ENCODE peak calls at places on chromosomes 5 and 9, in six cellular contexts. R, K, M, T, I and E are unnamed samples.

GRCh38 chr5:147534172-147534951 is 24.5 kb upstream of the DPYSL3 start:
- DNase-seq in T (no peak), K (no peak), R (no peak), I (no peak), M (no peak), E (no peak)

GRCh38 chr5:638501-639252 is 26.5 kb downstream of the CEP72 start:
- DNase-seq in T (no peak), M (no peak), R (no peak), I (no peak), K (peak), E (no peak)

GRCh38 chr9:135468866-135469521 is 10.6 kb upstream of the PPP1R26 start:
- DNase-seq in I (no peak), R (no peak), T (no peak), M (no peak), K (no peak), E (no peak)

GRCh38 chr5:51968756-51969155 is 585.5 kb downstream of the ISL1 start:
- DNase-seq in T (no peak), M (no peak), I (no peak), K (no peak), R (no peak), E (no peak)

GRCh38 chr9:18061332-18061731 is 412.6 kb upstream of the ADAMTSL1 start:
- DNase-seq in K (no peak), M (no peak), R (no peak), T (no peak), I (no peak), E (no peak)

GRCh38 chr5:55823151-55823796 is 27.9 kb upstream of the IL31RA start:
- DNase-seq in R (no peak), T (no peak), M (no peak), K (no peak), I (no peak), E (no peak)

GRCh38 chr5:172732201-172732865 is 38.7 kb downstream of the DUSP1 start:
- DNase-seq in I (no peak), R (no peak), K (no peak), M (no peak), T (no peak), E (peak)

GRCh38 chr9:131942076-131942720 is 137.5 kb downstream of the MED27 start:
- DNase-seq in K (no peak), T (no peak), M (no peak), R (no peak), I (no peak), E (no peak)

GRCh38 chr5:107388111-107388861 is 282.5 kb downstream of the EFNA5 start:
- DNase-seq in R (no peak), M (no peak), T (no peak), K (no peak), I (no peak), E (no peak)

GRCh38 chr9:129567842-129568559 is 52.9 kb downstream of the C9orf50 start:
- DNase-seq in M (no peak), I (no peak), T (peak), K (peak), R (peak), E (no peak)

GRCh38 chr5:59186623-59187022 is 603.7 kb downstream of the RAB3C start:
- DNase-seq in I (no peak), M (no peak), R (no peak), K (no peak), T (no peak), E (no peak)

GRCh38 chr5:149641000-149641576 is 59.8 kb downstream of the ARHGEF37 start:
- DNase-seq in M (no peak), I (no peak), K (peak), R (no peak), T (peak), E (no peak)

GRCh38 chr9:94827584-94828304 is 101.2 kb downstream of the AOPEP start:
- DNase-seq in T (peak), I (peak), K (no peak), R (no peak), M (no peak), E (no peak)

GRCh38 chr5:161380550-161380949 is 166.0 kb downstream of the GABRB2 start:
- DNase-seq in R (no peak), K (no peak), M (no peak), I (no peak), T (no peak), E (no peak)

GRCh38 chr5:24714757-24715156 is 70.0 kb upstream of the CDH10 start:
- DNase-seq in M (no peak), R (no peak), I (no peak), T (no peak), K (no peak), E (no peak)

GRCh38 chr5:131264453-131265200 is 774 bp downstream of the CDC42SE2 start:
- DNase-seq in I (no peak), K (peak), R (no peak), M (no peak), T (no peak), E (no peak)

GRCh38 chr9:15189491-15189890 is 117.5 kb downstream of the TTC39B start:
- DNase-seq in R (no peak), M (no peak), K (no peak), I (no peak), T (no peak), E (no peak)

GRCh38 chr9:108083160-108083559 is 593.6 kb upstream of the KLF4 start:
- DNase-seq in I (peak), R (no peak), T (no peak), M (no peak), K (no peak), E (no peak)

GRCh38 chr9:19049872-19050636 is 827 bp downstream of the RRAGA start:
- DNase-seq in R (no peak), K (peak), T (no peak), M (no peak), I (no peak), E (no peak)

GRCh38 chr5:123670981-123671557 is 159.1 kb downstream of the CSNK1G3 start:
- DNase-seq in K (peak), I (no peak), R (peak), T (peak), M (peak), E (no peak)

GRCh38 chr5:142823176-142823575 is 53.0 kb downstream of the ARHGAP26 start:
- DNase-seq in K (no peak), I (no peak), M (no peak), T (no peak), R (no peak), E (peak)

DNA sequence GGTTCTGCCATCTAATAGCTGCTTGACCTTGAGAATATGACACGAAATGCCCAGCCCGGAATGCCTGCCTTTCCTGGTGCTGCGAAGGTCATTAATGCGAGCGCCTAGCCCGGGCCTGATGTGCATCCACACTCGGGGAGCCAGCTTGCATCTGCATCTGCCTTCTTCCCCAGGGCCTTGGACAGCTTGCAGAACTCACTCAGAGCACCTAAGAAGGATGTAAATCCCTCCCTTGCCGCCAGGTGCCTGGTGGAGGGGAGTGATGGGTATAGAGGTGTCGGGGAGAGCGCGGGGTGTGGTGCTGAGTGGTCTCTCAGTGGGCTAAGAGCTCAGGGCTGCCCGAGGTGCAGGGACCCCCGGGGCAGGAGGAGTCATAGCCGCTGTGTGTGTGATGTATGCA is 127.2 kb downstream of the MRPL36 start:
- DNase-seq in K (no peak), I (no peak), R (no peak), M (no peak), T (no peak), E (peak)
- TF ChIP-seq CTCF in K (no peak), I (no peak), R (no peak), M (no peak), T (no peak), E (no peak)

DNA sequence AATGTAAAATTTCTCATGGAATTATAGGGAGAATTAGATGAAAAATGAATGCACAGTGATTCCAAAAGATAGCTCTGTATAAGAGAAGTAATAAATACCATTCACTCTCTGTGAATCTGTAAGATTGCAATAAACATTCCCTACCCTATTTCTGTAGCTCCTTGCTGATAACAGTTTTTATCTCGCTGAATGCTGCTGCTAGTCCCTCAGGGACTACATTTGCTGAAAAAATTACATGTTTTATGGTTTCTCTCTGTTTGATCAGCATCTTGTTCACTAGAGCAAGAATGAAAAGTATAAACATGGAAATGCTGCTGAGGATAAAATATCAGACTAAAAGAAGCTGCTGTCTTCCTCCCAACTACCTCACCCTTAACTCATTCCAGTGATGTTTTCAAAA is 44.3 kb upstream of the TYRP1 start:
- DNase-seq in I (no peak), T (no peak), K (no peak), R (no peak), M (no peak), E (no peak)
- H3K4me3 ChIP-seq in I (no peak), T (no peak), K (no peak), R (no peak), M (no peak), E (no peak)

GRCh38 chr5:151230048-151230680 is 6.3 kb upstream of the CCDC69 start:
- DNase-seq in R (no peak), K (no peak), M (no peak), I (no peak), T (no peak), E (no peak)

GRCh38 chr5:151225475-151225874 is 1.6 kb upstream of the CCDC69 start:
- DNase-seq in K (no peak), I (no peak), T (no peak), R (no peak), M (no peak), E (no peak)

GRCh38 chr5:151231359-151231758 is 7.5 kb upstream of the CCDC69 start:
- DNase-seq in I (no peak), K (no peak), R (no peak), M (no peak), T (no peak), E (no peak)

GRCh38 chr5:151227918-151228447 is 4.1 kb upstream of the CCDC69 start:
- DNase-seq in I (no peak), T (no peak), M (no peak), R (no peak), K (no peak), E (no peak)

DNA sequence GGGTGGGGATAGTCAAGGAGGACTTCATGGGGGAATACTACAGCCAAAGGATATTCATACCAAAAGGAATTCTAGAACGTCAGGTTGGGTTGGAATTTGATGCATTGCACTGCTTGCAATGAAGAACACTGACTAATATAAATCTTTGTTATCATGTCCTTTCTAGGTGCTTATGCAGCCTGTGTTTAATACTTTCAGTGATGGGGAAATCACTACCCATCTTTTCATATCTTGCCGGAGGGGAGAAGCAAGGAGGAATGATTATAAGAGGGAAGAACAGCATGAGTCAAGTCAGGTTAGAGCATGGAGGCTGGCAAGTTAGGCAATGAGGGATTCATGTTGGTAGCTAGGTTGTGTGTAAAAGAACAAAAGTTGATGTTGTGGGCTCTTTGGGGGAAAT is 5.1 kb upstream of the CCDC69 start:
- DNase-seq in T (no peak), I (no peak), K (no peak), R (no peak), M (no peak), E (no peak)
- TF ChIP-seq POLR2A in T (no peak), I (no peak), K (no peak), R (no peak), M (no peak), E (no peak)

DNA sequence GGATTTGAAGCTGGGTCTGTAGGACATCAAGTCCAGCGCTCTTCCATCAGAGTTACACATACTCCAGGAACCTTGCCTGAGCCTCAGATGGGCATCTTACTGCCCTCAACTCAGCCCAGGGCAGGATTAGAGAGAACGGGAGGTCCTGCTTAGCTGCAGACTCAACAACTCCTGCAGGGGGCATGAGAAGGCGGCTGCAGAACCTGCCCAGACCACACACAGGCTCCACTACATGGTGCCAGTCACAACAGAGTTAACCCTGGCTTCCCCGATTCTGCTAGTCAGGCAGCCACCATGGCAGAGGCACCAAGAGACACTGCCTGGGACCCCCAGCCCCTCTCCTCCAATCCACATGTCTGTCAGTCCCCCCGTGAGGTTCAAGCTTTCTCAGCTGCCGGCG is 23.9 kb upstream of the CPLX2 start:
- DNase-seq in K (no peak), I (no peak), T (peak), R (peak), M (no peak), E (no peak)
- TF ChIP-seq CTCF in K (no peak), I (no peak), T (peak), R (peak), M (no peak), E (no peak)

GRCh38 chr5:14440223-14440597 is 141.4 kb upstream of the OTULINL start:
- DNase-seq in T (no peak), M (no peak), I (no peak), R (no peak), K (no peak), E (no peak)
- H3K4me3 ChIP-seq in T (no peak), M (peak), I (peak), R (no peak), K (peak), E (no peak)

GRCh38 chr5:81241001-81241400 is 7.9 kb downstream of the CKMT2 start:
- DNase-seq in R (no peak), I (peak), T (no peak), M (no peak), K (no peak), E (no peak)
- TF ChIP-seq POLR2A in R (no peak), I (no peak), T (no peak), M (no peak), K (no peak), E (no peak)

DNA sequence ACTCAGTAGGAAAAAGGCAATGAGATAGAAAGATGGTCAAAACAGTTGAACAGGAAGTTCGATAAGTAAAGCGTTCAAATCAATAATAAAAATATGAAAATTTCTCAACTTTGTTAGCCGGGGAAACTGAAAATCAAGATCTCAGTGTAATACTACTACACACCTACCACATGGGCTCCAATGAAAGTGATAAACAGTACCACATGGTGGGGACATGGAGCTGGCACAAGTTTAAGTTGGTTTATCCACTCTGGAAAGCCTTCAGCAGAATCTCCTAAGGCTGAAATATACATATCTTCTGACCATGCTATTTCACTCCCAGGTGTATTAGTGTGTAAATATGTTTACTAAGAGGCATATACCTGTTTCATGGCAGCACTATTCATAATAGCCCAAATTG is 126.8 kb downstream of the NXNL2 start:
- DNase-seq in R (no peak), T (peak), M (no peak), I (no peak), K (no peak), E (no peak)
- TF ChIP-seq CTCF in R (peak), T (peak), M (no peak), I (no peak), K (no peak), E (no peak)